ENCODE peak calls at places on chromosomes 7 and 10, in seven cellular contexts. W is fibroblast of the aortic adventitia, E is endothelial cell, N is lower leg skin, L is fibroblast of mammary gland, R is foreskin fibroblast, G is astrocyte of the cerebellum. O is an unnamed sample.

GRCh38 chr10:71296086-71296485 is 23.0 kb upstream of the SLC29A3 start:
- DNase-seq in G (no peak), L (no peak), R (no peak), N (no peak), W (no peak), E (no peak), O (no peak)

GRCh38 chr10:5776881-5777197 is 36.4 kb downstream of the GDI2 start:
- DNase-seq in G (peak; percentile 62), E (no peak), R (peak; percentile 84), L (peak; percentile 88), W (peak; percentile 85), N (no peak), O (peak; percentile 35)

GRCh38 chr10:15621116-15621515 is 98.6 kb downstream of the ITGA8 start:
- DNase-seq in E (no peak), W (no peak), L (no peak), G (no peak), R (no peak), N (no peak), O (no peak)

GRCh38 chr7:11713352-11713751 is 118.6 kb downstream of the THSD7A start:
- DNase-seq in L (no peak), E (no peak), R (no peak), G (no peak), N (no peak), W (no peak), O (no peak)

GRCh38 chr7:151204383-151205032 is 5.8 kb downstream of the H2BK1 start:
- DNase-seq in W (no peak), G (no peak), N (no peak), L (no peak), E (no peak), R (no peak), O (no peak)

GRCh38 chr7:155669717-155670505 is 25.4 kb downstream of the RBM33 start:
- DNase-seq in L (peak; percentile 88), N (no peak), W (peak; percentile 53), G (no peak), R (peak; percentile 85), E (no peak), O (no peak)

GRCh38 chr10:73780301-73780700 is 1.5 kb upstream of the CHCHD1 start:
- DNase-seq in N (peak; percentile 56), L (no peak), G (no peak), W (no peak), E (no peak), R (no peak), O (no peak)

GRCh38 chr10:72096115-72097000 is 8.0 kb upstream of the SPOCK2 start:
- DNase-seq in L (peak; percentile 30), R (no peak), E (no peak), W (peak; percentile 57), G (peak; percentile 37), N (no peak), O (no peak)

GRCh38 chr10:50421026-50421719 is 169.9 kb upstream of the ASAH2 start:
- DNase-seq in W (no peak), N (no peak), E (peak; percentile 37), L (peak; percentile 48), G (no peak), R (peak; percentile 47), O (no peak)

GRCh38 chr7:19080076-19080475 is 37.4 kb downstream of the TWIST1 start:
- DNase-seq in W (no peak), N (no peak), L (no peak), E (no peak), R (no peak), G (no peak), O (no peak)

GRCh38 chr7:8125680-8126444 is 136.1 kb downstream of the ICA1 start:
- DNase-seq in L (no peak), N (no peak), W (no peak), G (no peak), R (no peak), E (no peak), O (no peak)

GRCh38 chr7:139422126-139422525 is 61.3 kb downstream of the KLRG2 start:
- DNase-seq in E (no peak), G (no peak), L (no peak), W (no peak), R (no peak), N (no peak), O (no peak)

GRCh38 chr7:50632561-50633413 is 67.6 kb upstream of the DDC start:
- DNase-seq in N (peak; percentile 59), L (peak; percentile 56), E (peak; percentile 65), G (no peak), W (peak; percentile 40), R (peak; percentile 67), O (no peak)

GRCh38 chr10:86547291-86547690 is 25.7 kb upstream of the WAPL start:
- DNase-seq in R (no peak), G (no peak), N (no peak), L (peak; percentile 7), W (no peak), E (no peak), O (no peak)

GRCh38 chr10:80945267-80945880 is 407.7 kb downstream of the SH2D4B start:
- DNase-seq in G (no peak), L (no peak), N (no peak), E (peak; percentile 27), R (no peak), W (no peak), O (no peak)

GRCh38 chr7:71244023-71244422 is 112.1 kb downstream of the GALNT17 start:
- DNase-seq in L (no peak), N (no peak), R (no peak), E (no peak), G (peak; percentile 28), W (no peak), O (no peak)

GRCh38 chr7:102286237-102287081 is at the start of gene SH2B2:
- DNase-seq in R (peak; percentile 82), W (peak; percentile 47), L (peak; percentile 57), N (peak; percentile 96), G (no peak), E (peak; percentile 67), O (peak; percentile 16)

GRCh38 chr10:61465807-61466425 is 12.7 kb upstream of the TMEM26 start:
- DNase-seq in R (peak; percentile 48), G (no peak), N (no peak), W (peak; percentile 25), E (no peak), L (peak; percentile 58), O (no peak)

GRCh38 chr10:87598700-87599099 is 61.0 kb upstream of the PAPSS2 start:
- DNase-seq in G (no peak), L (no peak), N (no peak), W (no peak), R (no peak), E (no peak), O (no peak)

GRCh38 chr7:55173671-55174070 is 154.9 kb downstream of the EGFR start:
- DNase-seq in W (no peak), N (peak; percentile 73), L (no peak), R (no peak), E (no peak), G (no peak), O (no peak)
- TF ChIP-seq CTCF in W (no peak), N (no peak), L (peak; percentile 10), R (no peak), E (no peak), G (no peak), O (no peak)

DNA sequence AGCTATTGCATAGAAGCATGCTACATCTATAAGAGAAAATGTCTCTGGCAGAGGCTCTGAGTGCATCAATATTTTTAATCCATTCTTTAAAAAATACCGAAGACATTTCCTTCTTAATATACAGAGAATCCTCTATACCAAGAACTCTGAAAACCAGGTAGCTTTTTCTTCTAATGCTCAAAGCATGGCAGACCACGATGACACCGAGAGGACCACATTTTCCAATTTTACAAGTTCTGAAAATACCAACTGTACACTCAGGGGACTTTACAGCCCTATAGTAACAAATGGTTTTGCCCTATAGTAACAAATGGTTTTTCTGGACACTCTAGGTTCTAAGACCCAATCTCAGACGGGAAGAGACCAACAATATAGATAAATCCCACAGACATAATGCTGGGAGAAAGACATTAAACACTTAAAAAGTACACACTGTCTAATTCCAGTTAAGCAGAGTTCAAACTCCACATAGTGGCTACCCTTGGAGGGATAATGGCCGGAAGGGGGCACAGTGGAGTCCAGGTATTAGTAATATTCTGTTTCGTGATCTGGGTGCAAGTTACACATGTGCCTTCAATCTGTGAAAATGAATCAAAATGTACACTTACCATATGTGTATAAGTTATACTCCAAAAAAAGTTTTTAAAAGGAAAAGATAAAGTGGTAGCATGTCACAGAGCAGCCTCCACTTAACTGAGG is 26.2 kb downstream of the CCDC6 start:
- DNase-seq in W (no peak), E (no peak), L (no peak), R (no peak), N (no peak), G (no peak), O (no peak)
- TF ChIP-seq CTCF in W (no peak), E (no peak), L (no peak), R (no peak), N (no peak), G (no peak), O (no peak)

GRCh38 chr10:126239844-126240243 is 148.4 kb downstream of the ADAM12 start:
- DNase-seq in R (no peak), L (no peak), E (no peak), N (no peak), W (no peak), G (no peak), O (no peak)

GRCh38 chr10:126243976-126244375 is 144.3 kb downstream of the ADAM12 start:
- DNase-seq in G (peak; percentile 97), E (no peak), R (peak; percentile 81), W (peak; percentile 98), L (peak; percentile 98), N (no peak), O (peak; percentile 95)

GRCh38 chr10:126240483-126240882 is 147.8 kb downstream of the ADAM12 start:
- DNase-seq in G (no peak), N (no peak), E (no peak), L (no peak), W (no peak), R (peak; percentile 46), O (no peak)

GRCh38 chr10:126243306-126243705 is 145.0 kb downstream of the ADAM12 start:
- DNase-seq in G (no peak), W (peak; percentile 46), E (no peak), L (peak; percentile 40), N (no peak), R (no peak), O (no peak)

DNA sequence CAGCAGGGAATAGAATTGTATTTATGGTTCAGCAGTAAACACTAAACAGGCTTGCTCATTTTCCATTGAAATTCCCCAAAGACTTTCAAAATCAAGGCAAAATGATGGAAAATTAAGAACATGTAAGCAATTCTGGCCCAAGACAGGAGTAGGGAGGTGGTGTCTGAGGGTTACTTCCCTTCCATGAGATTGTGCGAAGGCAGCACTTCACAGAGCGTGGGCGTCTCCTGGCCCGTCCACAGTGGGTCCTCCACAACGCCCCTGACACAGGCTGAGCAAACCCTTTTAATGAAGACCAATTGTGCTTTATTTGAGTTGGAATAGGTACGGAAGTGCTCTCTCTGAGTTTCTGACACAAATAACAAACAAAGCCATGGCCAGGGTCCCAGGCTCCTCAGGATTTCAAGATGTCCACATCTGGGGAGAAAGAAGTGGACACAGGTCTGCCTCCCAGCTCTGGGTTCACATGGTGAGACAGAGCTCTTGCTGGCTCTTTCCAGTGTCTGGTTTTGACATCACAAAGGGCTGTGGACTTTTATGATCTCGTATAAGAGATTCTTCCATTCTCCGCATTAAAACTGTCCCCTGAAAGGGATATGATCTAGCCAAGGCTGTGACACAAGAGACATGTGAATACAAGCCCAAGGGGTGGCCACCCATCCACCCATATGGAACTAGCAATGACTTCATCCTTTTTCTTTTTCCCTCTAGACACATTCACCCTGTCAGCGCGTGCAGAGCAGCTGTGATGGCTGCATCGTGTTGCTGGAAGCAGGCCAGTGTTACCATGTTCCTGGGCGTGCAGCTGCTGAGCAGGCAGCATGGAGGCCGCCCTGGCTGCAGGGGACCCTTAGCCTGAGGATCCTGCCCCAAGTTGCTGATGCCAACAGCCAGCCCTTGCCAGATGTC is 145.7 kb downstream of the ADAM12 start:
- DNase-seq in E (no peak), R (peak; percentile 94), L (peak; percentile 94), N (peak; percentile 91), G (no peak), W (peak; percentile 61), O (peak; percentile 67)
- TF ChIP-seq CTCF in E (no peak), R (no peak), L (no peak), N (no peak), G (no peak), W (no peak), O (no peak)

GRCh38 chr10:126160971-126161630 is 227.2 kb downstream of the ADAM12 start:
- DNase-seq in G (no peak), E (no peak), R (peak; percentile 28), N (no peak), W (peak; percentile 35), L (peak; percentile 68), O (no peak)
- TF ChIP-seq CTCF in G (peak; percentile 40), E (no peak), R (no peak), N (no peak), W (peak; percentile 13), L (peak; percentile 54), O (no peak)

O was measured in AG09319.